ENCODE peak calls at places on chromosome 21, in six cellular contexts. One of them, this sample, is unnamed.

GRCh38 chr21:34926784-34927548 is 122.1 kb downstream of the RUNX1 start:
- DNase-seq in activated effector memory CD4-positive, alpha-beta T cell treated with anti-CD3 and anti-CD28 coated beads, Interleukin-2, amount 50 U/mL, for 16 hours: no peak
- DNase-seq in stimulated activated CD4-positive, alpha-beta T cell treated with anti-CD3 and anti-CD28 coated beads, Interleukin-12 subunit alpha, Interleukin-12 subunit beta, amount 100 ng/mL, for 4 hours: no peak
- DNase-seq in Caki2: peak; percentile 51
- DNase-seq in GM19239: no peak
- DNase-seq in H4: no peak
- DNase-seq in this sample: peak; percentile 73

GRCh38 chr21:36783612-36784383 is 84.9 kb downstream of the SIM2 start:
- DNase-seq in activated effector memory CD4-positive, alpha-beta T cell treated with anti-CD3 and anti-CD28 coated beads, Interleukin-2, amount 50 U/mL, for 16 hours: no peak
- DNase-seq in stimulated activated CD4-positive, alpha-beta T cell treated with anti-CD3 and anti-CD28 coated beads, Interleukin-12 subunit alpha, Interleukin-12 subunit beta, amount 100 ng/mL, for 4 hours: no peak
- DNase-seq in Caki2: peak; percentile 92
- DNase-seq in GM19239: no peak
- DNase-seq in H4: peak; percentile 91
- DNase-seq in this sample: peak; percentile 25

GRCh38 chr21:37986000-37986399 is 69.7 kb upstream of the KCNJ6 start:
- DNase-seq in activated effector memory CD4-positive, alpha-beta T cell treated with anti-CD3 and anti-CD28 coated beads, Interleukin-2, amount 50 U/mL, for 16 hours: no peak
- DNase-seq in stimulated activated CD4-positive, alpha-beta T cell treated with anti-CD3 and anti-CD28 coated beads, Interleukin-12 subunit alpha, Interleukin-12 subunit beta, amount 100 ng/mL, for 4 hours: no peak
- DNase-seq in Caki2: no peak
- DNase-seq in GM19239: no peak
- DNase-seq in H4: no peak
- DNase-seq in this sample: no peak

GRCh38 chr21:30793581-30794314 is 19.3 kb downstream of the KRTAP8-1 start:
- DNase-seq in activated effector memory CD4-positive, alpha-beta T cell treated with anti-CD3 and anti-CD28 coated beads, Interleukin-2, amount 50 U/mL, for 16 hours: no peak
- DNase-seq in stimulated activated CD4-positive, alpha-beta T cell treated with anti-CD3 and anti-CD28 coated beads, Interleukin-12 subunit alpha, Interleukin-12 subunit beta, amount 100 ng/mL, for 4 hours: no peak
- DNase-seq in Caki2: no peak
- DNase-seq in GM19239: no peak
- DNase-seq in H4: no peak
- DNase-seq in this sample: no peak

GRCh38 chr21:31693222-31693621 is 33.7 kb downstream of the SOD1 start:
- DNase-seq in activated effector memory CD4-positive, alpha-beta T cell treated with anti-CD3 and anti-CD28 coated beads, Interleukin-2, amount 50 U/mL, for 16 hours: no peak
- DNase-seq in stimulated activated CD4-positive, alpha-beta T cell treated with anti-CD3 and anti-CD28 coated beads, Interleukin-12 subunit alpha, Interleukin-12 subunit beta, amount 100 ng/mL, for 4 hours: no peak
- DNase-seq in Caki2: no peak
- DNase-seq in GM19239: no peak
- DNase-seq in H4: no peak
- DNase-seq in this sample: no peak

GRCh38 chr21:37565530-37566223 is 199.1 kb downstream of the DYRK1A start:
- DNase-seq in activated effector memory CD4-positive, alpha-beta T cell treated with anti-CD3 and anti-CD28 coated beads, Interleukin-2, amount 50 U/mL, for 16 hours: no peak
- DNase-seq in stimulated activated CD4-positive, alpha-beta T cell treated with anti-CD3 and anti-CD28 coated beads, Interleukin-12 subunit alpha, Interleukin-12 subunit beta, amount 100 ng/mL, for 4 hours: no peak
- DNase-seq in Caki2: peak; percentile 70
- DNase-seq in GM19239: no peak
- DNase-seq in H4: peak; percentile 80
- DNase-seq in this sample: peak; percentile 29

GRCh38 chr21:45461806-45462341 is 56.9 kb downstream of the COL18A1 start:
- DNase-seq in activated effector memory CD4-positive, alpha-beta T cell treated with anti-CD3 and anti-CD28 coated beads, Interleukin-2, amount 50 U/mL, for 16 hours: no peak
- DNase-seq in stimulated activated CD4-positive, alpha-beta T cell treated with anti-CD3 and anti-CD28 coated beads, Interleukin-12 subunit alpha, Interleukin-12 subunit beta, amount 100 ng/mL, for 4 hours: no peak
- DNase-seq in Caki2: no peak
- DNase-seq in GM19239: no peak
- DNase-seq in H4: no peak
- DNase-seq in this sample: no peak

GRCh38 chr21:20739421-20739820 is 258.8 kb upstream of the NCAM2 start:
- DNase-seq in activated effector memory CD4-positive, alpha-beta T cell treated with anti-CD3 and anti-CD28 coated beads, Interleukin-2, amount 50 U/mL, for 16 hours: no peak
- DNase-seq in stimulated activated CD4-positive, alpha-beta T cell treated with anti-CD3 and anti-CD28 coated beads, Interleukin-12 subunit alpha, Interleukin-12 subunit beta, amount 100 ng/mL, for 4 hours: no peak
- DNase-seq in Caki2: no peak
- DNase-seq in GM19239: no peak
- DNase-seq in H4: peak; percentile 36
- DNase-seq in this sample: peak; percentile 11